ENCODE peak calls at places on chromosome 6, in seven cellular contexts. One of them, this sample, is unnamed.

GRCh38 chr6:129606664-129607063 is 103.3 kb downstream of the ARHGAP18 start:
- DNase-seq in small intestine: no peak
- DNase-seq in H4: peak
- DNase-seq in COR-L47: no peak
- DNase-seq in activated CD8-positive, alpha-beta T cell treated with anti-CD3 and anti-CD28 coated beads, Interleukin-2, amount 10 ng/mL, durations not matched to agents 7 days and 5 days: no peak
- DNase-seq in posterior cingulate gyrus: no peak
- DNase-seq in endothelial cell: no peak
- DNase-seq in this sample: no peak

GRCh38 chr6:43334466-43335095 is 26.0 kb upstream of the CRIP3 start:
- DNase-seq in endothelial cell: peak
- DNase-seq in activated CD8-positive, alpha-beta T cell treated with anti-CD3 and anti-CD28 coated beads, Interleukin-2, amount 10 ng/mL, durations not matched to agents 7 days and 5 days: no peak
- DNase-seq in posterior cingulate gyrus: no peak
- DNase-seq in small intestine: peak
- DNase-seq in COR-L47: peak
- DNase-seq in H4: peak
- DNase-seq in this sample: no peak

GRCh38 chr6:83192871-83193746 is at the start of the genes PGM3 and RWDD2A:
- DNase-seq in small intestine: peak
- DNase-seq in endothelial cell: peak
- DNase-seq in activated CD8-positive, alpha-beta T cell treated with anti-CD3 and anti-CD28 coated beads, Interleukin-2, amount 10 ng/mL, durations not matched to agents 7 days and 5 days: peak
- DNase-seq in COR-L47: peak
- DNase-seq in posterior cingulate gyrus: peak
- DNase-seq in H4: peak
- DNase-seq in this sample: peak

GRCh38 chr6:96844530-96844929 is 7.3 kb upstream of the GPR63 start:
- DNase-seq in posterior cingulate gyrus: no peak
- DNase-seq in small intestine: no peak
- DNase-seq in H4: no peak
- DNase-seq in endothelial cell: no peak
- DNase-seq in activated CD8-positive, alpha-beta T cell treated with anti-CD3 and anti-CD28 coated beads, Interleukin-2, amount 10 ng/mL, durations not matched to agents 7 days and 5 days: no peak
- DNase-seq in COR-L47: no peak
- DNase-seq in this sample: no peak

GRCh38 chr6:56357616-56358373 is 110.4 kb upstream of the COL21A1 start:
- DNase-seq in H4: no peak
- DNase-seq in posterior cingulate gyrus: no peak
- DNase-seq in endothelial cell: no peak
- DNase-seq in activated CD8-positive, alpha-beta T cell treated with anti-CD3 and anti-CD28 coated beads, Interleukin-2, amount 10 ng/mL, durations not matched to agents 7 days and 5 days: no peak
- DNase-seq in COR-L47: no peak
- DNase-seq in small intestine: no peak
- DNase-seq in this sample: no peak

GRCh38 chr6:77876300-77876699 is 223.5 kb downstream of the MEI4 start:
- DNase-seq in endothelial cell: no peak
- DNase-seq in H4: no peak
- DNase-seq in posterior cingulate gyrus: no peak
- DNase-seq in activated CD8-positive, alpha-beta T cell treated with anti-CD3 and anti-CD28 coated beads, Interleukin-2, amount 10 ng/mL, durations not matched to agents 7 days and 5 days: no peak
- DNase-seq in small intestine: no peak
- DNase-seq in COR-L47: no peak
- DNase-seq in this sample: no peak

GRCh38 chr6:7255918-7256317 is 57.1 kb downstream of the SSR1 start:
- DNase-seq in small intestine: no peak
- DNase-seq in COR-L47: no peak
- DNase-seq in endothelial cell: no peak
- DNase-seq in posterior cingulate gyrus: no peak
- DNase-seq in H4: no peak
- DNase-seq in activated CD8-positive, alpha-beta T cell treated with anti-CD3 and anti-CD28 coated beads, Interleukin-2, amount 10 ng/mL, durations not matched to agents 7 days and 5 days: no peak
- DNase-seq in this sample: no peak

GRCh38 chr6:158476389-158476788 is 83.5 kb upstream of the TMEM181 start:
- DNase-seq in H4: no peak
- DNase-seq in posterior cingulate gyrus: no peak
- DNase-seq in activated CD8-positive, alpha-beta T cell treated with anti-CD3 and anti-CD28 coated beads, Interleukin-2, amount 10 ng/mL, durations not matched to agents 7 days and 5 days: no peak
- DNase-seq in COR-L47: peak
- DNase-seq in endothelial cell: no peak
- DNase-seq in small intestine: no peak
- DNase-seq in this sample: no peak

GRCh38 chr6:47034919-47035318 is 7.2 kb downstream of the ADGRF1 start:
- DNase-seq in posterior cingulate gyrus: no peak
- DNase-seq in activated CD8-positive, alpha-beta T cell treated with anti-CD3 and anti-CD28 coated beads, Interleukin-2, amount 10 ng/mL, durations not matched to agents 7 days and 5 days: no peak
- DNase-seq in COR-L47: peak
- DNase-seq in small intestine: no peak
- DNase-seq in endothelial cell: no peak
- DNase-seq in H4: peak
- DNase-seq in this sample: no peak

GRCh38 chr6:10426781-10427279 is 12.0 kb upstream of the TFAP2A start:
- DNase-seq in H4: no peak
- DNase-seq in posterior cingulate gyrus: no peak
- DNase-seq in endothelial cell: no peak
- DNase-seq in COR-L47: no peak
- DNase-seq in small intestine: no peak
- DNase-seq in activated CD8-positive, alpha-beta T cell treated with anti-CD3 and anti-CD28 coated beads, Interleukin-2, amount 10 ng/mL, durations not matched to agents 7 days and 5 days: no peak
- DNase-seq in this sample: no peak

GRCh38 chr6:8539446-8539845 is 104.1 kb upstream of the SLC35B3 start:
- DNase-seq in small intestine: no peak
- DNase-seq in COR-L47: no peak
- DNase-seq in endothelial cell: no peak
- DNase-seq in H4: peak
- DNase-seq in posterior cingulate gyrus: no peak
- DNase-seq in activated CD8-positive, alpha-beta T cell treated with anti-CD3 and anti-CD28 coated beads, Interleukin-2, amount 10 ng/mL, durations not matched to agents 7 days and 5 days: no peak
- DNase-seq in this sample: no peak

GRCh38 chr6:159951772-159952171 is 17.1 kb upstream of the IGF2R start:
- DNase-seq in endothelial cell: no peak
- DNase-seq in small intestine: no peak
- DNase-seq in H4: no peak
- DNase-seq in COR-L47: no peak
- DNase-seq in posterior cingulate gyrus: no peak
- DNase-seq in activated CD8-positive, alpha-beta T cell treated with anti-CD3 and anti-CD28 coated beads, Interleukin-2, amount 10 ng/mL, durations not matched to agents 7 days and 5 days: no peak
- DNase-seq in this sample: no peak

GRCh38 chr6:166904101-166904746 is 52.1 kb downstream of the RNASET2 start:
- DNase-seq in COR-L47: peak
- DNase-seq in activated CD8-positive, alpha-beta T cell treated with anti-CD3 and anti-CD28 coated beads, Interleukin-2, amount 10 ng/mL, durations not matched to agents 7 days and 5 days: no peak
- DNase-seq in endothelial cell: no peak
- DNase-seq in posterior cingulate gyrus: peak
- DNase-seq in small intestine: no peak
- DNase-seq in H4: no peak
- DNase-seq in this sample: no peak

GRCh38 chr6:45783716-45784115 is 231.9 kb downstream of the CLIC5 start:
- DNase-seq in COR-L47: no peak
- DNase-seq in posterior cingulate gyrus: no peak
- DNase-seq in activated CD8-positive, alpha-beta T cell treated with anti-CD3 and anti-CD28 coated beads, Interleukin-2, amount 10 ng/mL, durations not matched to agents 7 days and 5 days: no peak
- DNase-seq in small intestine: no peak
- DNase-seq in endothelial cell: no peak
- DNase-seq in H4: no peak
- DNase-seq in this sample: no peak

GRCh38 chr6:41581381-41581991 is 35.3 kb downstream of the FOXP4 start:
- DNase-seq in H4: peak
- DNase-seq in COR-L47: no peak
- DNase-seq in posterior cingulate gyrus: no peak
- DNase-seq in endothelial cell: no peak
- DNase-seq in small intestine: no peak
- DNase-seq in activated CD8-positive, alpha-beta T cell treated with anti-CD3 and anti-CD28 coated beads, Interleukin-2, amount 10 ng/mL, durations not matched to agents 7 days and 5 days: no peak
- DNase-seq in this sample: no peak

GRCh38 chr6:38973178-38974057 is 75.2 kb upstream of the GLP1R start:
- DNase-seq in COR-L47: peak
- DNase-seq in endothelial cell: peak
- DNase-seq in activated CD8-positive, alpha-beta T cell treated with anti-CD3 and anti-CD28 coated beads, Interleukin-2, amount 10 ng/mL, durations not matched to agents 7 days and 5 days: peak
- DNase-seq in H4: peak
- DNase-seq in posterior cingulate gyrus: no peak
- DNase-seq in small intestine: peak
- DNase-seq in this sample: no peak

GRCh38 chr6:97215157-97215769 is 67.8 kb downstream of the MMS22L start:
- DNase-seq in H4: peak
- DNase-seq in small intestine: peak
- DNase-seq in endothelial cell: peak
- DNase-seq in posterior cingulate gyrus: peak
- DNase-seq in COR-L47: peak
- DNase-seq in activated CD8-positive, alpha-beta T cell treated with anti-CD3 and anti-CD28 coated beads, Interleukin-2, amount 10 ng/mL, durations not matched to agents 7 days and 5 days: peak
- DNase-seq in this sample: peak